ENCODE peak calls at places on chromosomes 3 and 15, in six cellular contexts. One of them, this sample, is unnamed.

GRCh38 chr3:113166719-113167492 is 44.5 kb upstream of the BOC start:
- DNase-seq in activated naive CD8-positive, alpha-beta T cell treated with anti-CD3 and anti-CD28 coated beads, Interleukin-2, amount 50 U/mL, for 16 hours: no peak
- DNase-seq in activated CD4-positive, alpha-beta memory T cell treated with anti-CD3 and anti-CD28 coated beads for 36 hours: no peak
- DNase-seq in germinal center: no peak
- DNase-seq in GM13976: no peak
- DNase-seq in NCI-H146: no peak
- DNase-seq in this sample: no peak

GRCh38 chr15:71635735-71636134 is 174.6 kb upstream of the NR2E3 start:
- DNase-seq in NCI-H146: no peak
- DNase-seq in germinal center: no peak
- DNase-seq in activated CD4-positive, alpha-beta memory T cell treated with anti-CD3 and anti-CD28 coated beads for 36 hours: no peak
- DNase-seq in activated naive CD8-positive, alpha-beta T cell treated with anti-CD3 and anti-CD28 coated beads, Interleukin-2, amount 50 U/mL, for 16 hours: no peak
- DNase-seq in GM13976: no peak
- DNase-seq in this sample: no peak

GRCh38 chr3:187567026-187567425 is 103.2 kb downstream of the SST start:
- DNase-seq in activated naive CD8-positive, alpha-beta T cell treated with anti-CD3 and anti-CD28 coated beads, Interleukin-2, amount 50 U/mL, for 16 hours: no peak
- DNase-seq in GM13976: no peak
- DNase-seq in activated CD4-positive, alpha-beta memory T cell treated with anti-CD3 and anti-CD28 coated beads for 36 hours: no peak
- DNase-seq in germinal center: no peak
- DNase-seq in NCI-H146: no peak
- DNase-seq in this sample: no peak

GRCh38 chr15:80275946-80276345 is 23.9 kb upstream of the CTXND1 start:
- DNase-seq in NCI-H146: no peak
- DNase-seq in germinal center: no peak
- DNase-seq in activated CD4-positive, alpha-beta memory T cell treated with anti-CD3 and anti-CD28 coated beads for 36 hours: no peak
- DNase-seq in GM13976: no peak
- DNase-seq in activated naive CD8-positive, alpha-beta T cell treated with anti-CD3 and anti-CD28 coated beads, Interleukin-2, amount 50 U/mL, for 16 hours: no peak
- DNase-seq in this sample: no peak

GRCh38 chr3:45082139-45082538 is 56.0 kb downstream of the CLEC3B start:
- DNase-seq in germinal center: no peak
- DNase-seq in NCI-H146: no peak
- DNase-seq in activated CD4-positive, alpha-beta memory T cell treated with anti-CD3 and anti-CD28 coated beads for 36 hours: no peak
- DNase-seq in activated naive CD8-positive, alpha-beta T cell treated with anti-CD3 and anti-CD28 coated beads, Interleukin-2, amount 50 U/mL, for 16 hours: no peak
- DNase-seq in GM13976: no peak
- DNase-seq in this sample: no peak

GRCh38 chr3:150227839-150228238 is 180.3 kb upstream of the TSC22D2 start:
- DNase-seq in GM13976: peak
- DNase-seq in activated CD4-positive, alpha-beta memory T cell treated with anti-CD3 and anti-CD28 coated beads for 36 hours: peak
- DNase-seq in germinal center: peak
- DNase-seq in activated naive CD8-positive, alpha-beta T cell treated with anti-CD3 and anti-CD28 coated beads, Interleukin-2, amount 50 U/mL, for 16 hours: no peak
- DNase-seq in NCI-H146: peak
- DNase-seq in this sample: peak

GRCh38 chr15:66101715-66102395 is 151.7 kb downstream of the MEGF11 start:
- DNase-seq in activated CD4-positive, alpha-beta memory T cell treated with anti-CD3 and anti-CD28 coated beads for 36 hours: no peak
- DNase-seq in activated naive CD8-positive, alpha-beta T cell treated with anti-CD3 and anti-CD28 coated beads, Interleukin-2, amount 50 U/mL, for 16 hours: no peak
- DNase-seq in germinal center: no peak
- DNase-seq in GM13976: no peak
- DNase-seq in NCI-H146: peak
- DNase-seq in this sample: no peak

GRCh38 chr3:171783086-171783485 is 27.2 kb downstream of the PLD1 start:
- DNase-seq in activated CD4-positive, alpha-beta memory T cell treated with anti-CD3 and anti-CD28 coated beads for 36 hours: no peak
- DNase-seq in activated naive CD8-positive, alpha-beta T cell treated with anti-CD3 and anti-CD28 coated beads, Interleukin-2, amount 50 U/mL, for 16 hours: no peak
- DNase-seq in NCI-H146: no peak
- DNase-seq in germinal center: no peak
- DNase-seq in GM13976: no peak
- DNase-seq in this sample: no peak

GRCh38 chr3:15405448-15406050 is 21.8 kb downstream of the METTL6 start:
- DNase-seq in GM13976: peak
- DNase-seq in germinal center: peak
- DNase-seq in NCI-H146: peak
- DNase-seq in activated CD4-positive, alpha-beta memory T cell treated with anti-CD3 and anti-CD28 coated beads for 36 hours: no peak
- DNase-seq in activated naive CD8-positive, alpha-beta T cell treated with anti-CD3 and anti-CD28 coated beads, Interleukin-2, amount 50 U/mL, for 16 hours: no peak
- DNase-seq in this sample: no peak

GRCh38 chr3:33826206-33826605 is 27.8 kb downstream of the PDCD6IP start:
- DNase-seq in activated CD4-positive, alpha-beta memory T cell treated with anti-CD3 and anti-CD28 coated beads for 36 hours: no peak
- DNase-seq in germinal center: no peak
- DNase-seq in activated naive CD8-positive, alpha-beta T cell treated with anti-CD3 and anti-CD28 coated beads, Interleukin-2, amount 50 U/mL, for 16 hours: no peak
- DNase-seq in GM13976: no peak
- DNase-seq in NCI-H146: no peak
- DNase-seq in this sample: no peak

GRCh38 chr3:53252105-53252946 is 3.5 kb downstream of the TKT start:
- DNase-seq in activated naive CD8-positive, alpha-beta T cell treated with anti-CD3 and anti-CD28 coated beads, Interleukin-2, amount 50 U/mL, for 16 hours: no peak
- DNase-seq in germinal center: peak
- DNase-seq in NCI-H146: no peak
- DNase-seq in GM13976: no peak
- DNase-seq in activated CD4-positive, alpha-beta memory T cell treated with anti-CD3 and anti-CD28 coated beads for 36 hours: no peak
- DNase-seq in this sample: no peak